ENCODE peak calls at places on chromosomes 12 and 14, in eight cellular contexts. C is foreskin fibroblast; B is dermis blood vessel endothelial cell; A is psoas muscle; R is stimulated activated CD8-positive, alpha-beta memory T cell treated with anti-CD3 and anti-CD28 coated beads, Interleukin-7, amount 100 ng/mL, for 1 hour; D is putamen; E is activated B cell treated with CpG ODN at 0.5 μM for 24 hours; I is hypothalamus. L is an unnamed sample.

GRCh38 chr12:14454098-14454907 is 88.8 kb downstream of the ATF7IP start:
- DNase-seq in I (no peak), E (no peak), D (no peak), C (no peak), R (no peak), B (peak; percentile 66), A (no peak), L (peak; percentile 64)

GRCh38 chr14:50790568-50790967 is 40.4 kb downstream of the NIN start:
- DNase-seq in I (no peak), E (no peak), C (no peak), D (no peak), R (no peak), A (no peak), B (no peak), L (peak; percentile 96)

GRCh38 chr12:6724409-6724797 is 557 bp downstream of the COPS7A start:
- DNase-seq in E (no peak), R (no peak), D (no peak), I (peak; percentile 18), A (no peak), C (no peak), B (peak; percentile 43), L (no peak)

GRCh38 chr12:19778111-19778688 is 338.9 kb downstream of the AEBP2 start:
- DNase-seq in D (no peak), C (no peak), R (no peak), I (no peak), B (peak; percentile 61), E (no peak), A (no peak), L (peak; percentile 56)

GRCh38 chr12:124738636-124739467 is 124.8 kb downstream of the SCARB1 start:
- DNase-seq in E (no peak), C (no peak), R (no peak), B (no peak), D (no peak), I (no peak), A (no peak), L (peak; percentile 69)

GRCh38 chr14:72801841-72802587 is 91.9 kb downstream of the DPF3 start:
- DNase-seq in A (no peak), D (no peak), R (no peak), E (no peak), I (no peak), C (no peak), B (peak; percentile 56), L (no peak)

GRCh38 chr12:108284163-108284562 is 54.9 kb downstream of the CMKLR1 start:
- DNase-seq in E (no peak), I (no peak), R (no peak), C (no peak), B (no peak), D (no peak), A (no peak), L (no peak)

GRCh38 chr12:31105668-31106067 is 32.0 kb downstream of the DDX11 start:
- DNase-seq in E (no peak), C (no peak), A (no peak), I (no peak), D (no peak), B (no peak), R (no peak), L (no peak)

GRCh38 chr12:1936406-1937320 is 18.2 kb upstream of the CACNA2D4 start:
- DNase-seq in D (peak; percentile 92), R (no peak), C (peak; percentile 54), E (no peak), B (peak; percentile 24), I (peak; percentile 85), A (peak; percentile 90), L (peak; percentile 92)

GRCh38 chr14:63848890-63849289 is 3.9 kb upstream of the SYNE2 start:
- DNase-seq in B (peak; percentile 78), E (no peak), C (no peak), I (no peak), R (no peak), D (no peak), A (no peak), L (peak; percentile 45)

GRCh38 chr14:61437383-61437782 is 116.0 kb downstream of the PRKCH start:
- DNase-seq in I (no peak), A (no peak), C (no peak), B (no peak), D (no peak), E (no peak), R (no peak), L (no peak)

GRCh38 chr14:98244966-98245569 is 1026.9 kb downstream of the BCL11B start:
- DNase-seq in R (no peak), E (no peak), D (no peak), A (no peak), C (no peak), I (no peak), B (no peak), L (no peak)

GRCh38 chr14:97301931-97302559 is 504.9 kb downstream of the VRK1 start:
- DNase-seq in A (no peak), B (no peak), C (no peak), R (no peak), D (no peak), I (no peak), E (no peak), L (no peak)

GRCh38 chr12:2076196-2076570 is 23.4 kb downstream of the CACNA1C start:
- DNase-seq in B (no peak), I (no peak), C (peak; percentile 28), D (no peak), A (no peak), E (no peak), R (no peak), L (peak; percentile 16)

GRCh38 chr12:12018454-12018853 is 52.3 kb upstream of the BCL2L14 start:
- DNase-seq in I (peak; percentile 67), E (no peak), R (no peak), D (peak; percentile 39), C (no peak), A (no peak), B (no peak), L (peak; percentile 58)

GRCh38 chr12:81350309-81350708 is 272.4 kb downstream of the ACSS3 start:
- DNase-seq in E (no peak), R (no peak), A (no peak), I (no peak), C (no peak), B (no peak), D (no peak), L (peak; percentile 20)

GRCh38 chr12:52865090-52865944 is 16.5 kb upstream of the KRT78 start:
- DNase-seq in R (no peak), A (peak; percentile 65), E (no peak), B (peak; percentile 86), C (peak; percentile 50), I (peak; percentile 51), D (no peak), L (peak; percentile 68)

GRCh38 chr14:69620211-69620611 is 8.8 kb downstream of the SUSD6 start:
- DNase-seq in C (no peak), I (no peak), D (no peak), E (no peak), B (no peak), R (no peak), A (no peak), L (no peak)

GRCh38 chr12:40168868-40169267 is 55.9 kb upstream of the LRRK2 start:
- DNase-seq in A (no peak), D (no peak), R (no peak), B (no peak), C (no peak), E (no peak), I (no peak), L (no peak)

GRCh38 chr14:100341301-100342031 is 18.3 kb downstream of the SLC25A47 start:
- DNase-seq in A (no peak), B (peak; percentile 96), D (peak; percentile 45), C (peak; percentile 66), I (no peak), E (no peak), R (no peak), L (peak; percentile 75)

GRCh38 chr12:74317078-74317581 is 220.5 kb upstream of the ATXN7L3B start:
- DNase-seq in B (peak; percentile 1), C (no peak), R (no peak), I (no peak), D (peak; percentile 20), E (no peak), A (peak; percentile 36), L (peak; percentile 27)

GRCh38 chr12:81450920-81451739 is 308.0 kb downstream of the PPFIA2 start:
- DNase-seq in C (peak; percentile 6), I (peak; percentile 34), D (peak; percentile 72), R (no peak), A (no peak), B (peak; percentile 68), E (no peak), L (peak; percentile 70)

GRCh38 chr14:50530358-50530757 is 2.0 kb downstream of the MAP4K5 start:
- DNase-seq in D (no peak), I (no peak), A (no peak), C (no peak), R (no peak), B (no peak), E (no peak), L (peak; percentile 57)

GRCh38 chr12:80156306-80156705 is 57.0 kb downstream of the OTOGL start:
- DNase-seq in I (no peak), C (no peak), R (no peak), A (no peak), B (no peak), E (no peak), D (no peak), L (no peak)

GRCh38 chr14:24670594-24670993 is 36.6 kb upstream of the GZMB start:
- DNase-seq in D (no peak), E (no peak), B (no peak), A (no peak), C (no peak), R (no peak), I (no peak), L (no peak)

GRCh38 chr12:1885082-1885596 is 33.3 kb downstream of the CACNA2D4 start:
- DNase-seq in A (no peak), D (no peak), C (no peak), I (no peak), R (no peak), E (no peak), B (no peak), L (no peak)

GRCh38 chr14:100664841-100665425 is 61.8 kb upstream of the DLK1 start:
- DNase-seq in B (no peak), R (no peak), D (no peak), C (peak; percentile 70), I (no peak), E (no peak), A (peak; percentile 85), L (no peak)

GRCh38 chr12:57899010-57899662 is 42.2 kb upstream of the ATP23 start:
- DNase-seq in D (no peak), I (peak; percentile 43), A (peak; percentile 83), C (peak; percentile 41), E (peak; percentile 70), R (peak; percentile 42), B (peak; percentile 40), L (peak; percentile 55)

GRCh38 chr14:36306836-36307235 is 13.6 kb downstream of the MBIP start:
- DNase-seq in E (no peak), D (no peak), I (no peak), A (no peak), B (no peak), C (no peak), R (no peak), L (no peak)

GRCh38 chr12:56751712-56752598 is at the start of gene PRIM1:
- DNase-seq in E (peak; percentile 81), A (peak; percentile 91), B (peak; percentile 83), I (peak; percentile 79), D (peak; percentile 82), C (peak; percentile 66), R (peak; percentile 64), L (peak; percentile 61)

GRCh38 chr12:53975019-53975815 is 463 bp upstream of the HOTAIR start:
- DNase-seq in E (no peak), A (peak; percentile 53), D (no peak), C (no peak), R (no peak), B (no peak), I (no peak), L (no peak)

GRCh38 chr12:75459755-75460154 is 20.8 kb upstream of the GLIPR1 start:
- DNase-seq in R (no peak), B (no peak), I (no peak), C (no peak), A (no peak), D (no peak), E (no peak), L (no peak)

GRCh38 chr14:67240168-67240932 is 885 bp upstream of the PALS1 start:
- DNase-seq in B (peak; percentile 50), D (peak; percentile 49), E (peak; percentile 25), C (peak; percentile 24), A (peak; percentile 77), R (peak; percentile 0), I (peak; percentile 36), L (no peak)

GRCh38 chr14:90970167-90970600 is 90.3 kb downstream of the RPS6KA5 start:
- DNase-seq in A (no peak), I (no peak), D (no peak), E (no peak), R (no peak), C (no peak), B (peak; percentile 36), L (peak; percentile 72)

L was measured in amniotic epithelial cell.